ENCODE peak calls at places on chromosomes 3 and 15, in four cellular contexts. N, W, R and S are unnamed samples.

GRCh38 chr3:62604301-62604700 is 231.0 kb upstream of the FEZF2 start:
- DNase-seq in N (no peak), W (peak), R (peak), S (no peak)

GRCh38 chr3:13357074-13357473 is 63.0 kb downstream of the NUP210 start:
- DNase-seq in N (no peak), W (no peak), R (no peak), S (no peak)

GRCh38 chr3:194139085-194139976 is 3.4 kb downstream of the HES1 start:
- DNase-seq in N (peak), W (no peak), R (peak), S (no peak)

GRCh38 chr3:124395584-124396340 is 334.5 kb upstream of the UMPS start:
- DNase-seq in N (peak), W (no peak), R (peak), S (no peak)

GRCh38 chr15:67501177-67501835 is 19.6 kb upstream of the C15orf61 start:
- DNase-seq in N (no peak), W (no peak), R (peak), S (no peak)

GRCh38 chr3:197132916-197133530 is 103.4 kb upstream of the MELTF start:
- DNase-seq in N (no peak), W (no peak), R (no peak), S (no peak)

GRCh38 chr3:16357191-16357590 is 92.2 kb downstream of the OXNAD1 start:
- DNase-seq in N (no peak), W (no peak), R (peak), S (no peak)

GRCh38 chr3:47613723-47614122 is 35.1 kb upstream of the CSPG5 start:
- DNase-seq in N (no peak), W (no peak), R (no peak), S (peak)

GRCh38 chr3:101567528-101568317 is 6.1 kb downstream of the TRMT10C start:
- DNase-seq in N (no peak), W (no peak), R (no peak), S (no peak)

GRCh38 chr3:27659279-27660021 is 62.7 kb downstream of the EOMES start:
- DNase-seq in N (peak), W (peak), R (peak), S (peak)

GRCh38 chr3:150146891-150147761 is 176.4 kb upstream of the PFN2 start:
- DNase-seq in N (no peak), W (no peak), R (peak), S (no peak)

GRCh38 chr3:8095724-8096123 is 405.9 kb upstream of the LMCD1 start:
- DNase-seq in N (no peak), W (peak), R (no peak), S (no peak)

GRCh38 chr15:70243686-70244540 is 146.2 kb upstream of the TLE3 start:
- DNase-seq in N (no peak), W (no peak), R (no peak), S (no peak)

GRCh38 chr3:179652467-179653105 is at the start of gene USP13:
- DNase-seq in N (peak), W (peak), R (peak), S (peak)

GRCh38 chr3:64687781-64688515 is at the start of gene ADAMTS9:
- DNase-seq in N (peak), W (peak), R (peak), S (no peak)

GRCh38 chr15:98909968-98910885 is 97.4 kb downstream of the PGPEP1L start:
- DNase-seq in N (no peak), W (no peak), R (no peak), S (no peak)

GRCh38 chr3:151460240-151460639 is 621 bp downstream of the IGSF10 start:
- DNase-seq in N (no peak), W (no peak), R (peak), S (no peak)

GRCh38 chr3:13191016-13191415 is 117.8 kb upstream of the IQSEC1 start:
- DNase-seq in N (peak), W (no peak), R (no peak), S (no peak)

GRCh38 chr15:68492855-68493254 is 60.9 kb upstream of the ITGA11 start:
- DNase-seq in N (peak), W (no peak), R (peak), S (no peak)

GRCh38 chr3:12471228-12471627 is 13.1 kb upstream of the TSEN2 start:
- DNase-seq in N (no peak), W (peak), R (no peak), S (no peak)

GRCh38 chr3:189530822-189531221 is 100.4 kb upstream of the TP63 start:
- DNase-seq in N (no peak), W (no peak), R (peak), S (no peak)

GRCh38 chr15:101127503-101128076 is 124.3 kb downstream of the CHSY1 start:
- DNase-seq in N (peak), W (no peak), R (peak), S (no peak)

GRCh38 chr3:120177907-120178306 is 83.7 kb upstream of the GSK3B start:
- DNase-seq in N (no peak), W (no peak), R (peak), S (no peak)

GRCh38 chr3:60053518-60054265 is 1003.9 kb upstream of the CFAP20DC start:
- DNase-seq in N (no peak), W (no peak), R (no peak), S (no peak)

GRCh38 chr3:4241595-4242170 is 61.5 kb upstream of the SETMAR start:
- DNase-seq in N (no peak), W (no peak), R (no peak), S (no peak)

GRCh38 chr15:43125095-43125661 is 8.2 kb upstream of the TMEM62 start:
- DNase-seq in N (no peak), W (no peak), R (no peak), S (no peak)

GRCh38 chr3:158094235-158094916 is 11.8 kb downstream of the SHOX2 start:
- DNase-seq in N (no peak), W (no peak), R (no peak), S (no peak)

GRCh38 chr3:33061782-33062181 is 35.2 kb downstream of the GLB1 start:
- DNase-seq in N (no peak), W (no peak), R (peak), S (no peak)

GRCh38 chr15:65512807-65513416 is 4.6 kb downstream of the DPP8 start:
- DNase-seq in N (peak), W (no peak), R (peak), S (peak)

GRCh38 chr15:53978248-53978906 is at the start of gene UNC13C:
- DNase-seq in N (peak), W (peak), R (no peak), S (peak)

GRCh38 chr15:88790486-88790885 is 12.8 kb upstream of the ACAN start:
- DNase-seq in N (no peak), W (no peak), R (no peak), S (no peak)

GRCh38 chr3:58707390-58707930 is 40.9 kb upstream of the FAM3D start:
- DNase-seq in N (no peak), W (no peak), R (no peak), S (no peak)

GRCh38 chr3:60010778-60011177 is 961.0 kb upstream of the CFAP20DC start:
- DNase-seq in N (no peak), W (no peak), R (no peak), S (no peak)

GRCh38 chr15:73926191-73927002 is at the start of gene LOXL1:
- DNase-seq in N (peak), W (no peak), R (peak), S (peak)

GRCh38 chr3:142337994-142338393 is 109.8 kb downstream of the XRN1 start:
- DNase-seq in N (no peak), W (no peak), R (no peak), S (no peak)

GRCh38 chr3:66053783-66054094 is 15.0 kb upstream of the MAGI1 start:
- DNase-seq in N (no peak), W (no peak), R (no peak), S (no peak)

GRCh38 chr3:107663266-107663665 is 140.5 kb downstream of the BBX start:
- DNase-seq in N (no peak), W (no peak), R (no peak), S (no peak)

GRCh38 chr3:42102569-42102968 is 11.4 kb downstream of the TRAK1 start:
- DNase-seq in N (no peak), W (no peak), R (no peak), S (no peak)

GRCh38 chr3:42101481-42101880 is 10.3 kb downstream of the TRAK1 start:
- DNase-seq in N (no peak), W (no peak), R (peak), S (no peak)

GRCh38 chr3:42098171-42098570 is 7.0 kb downstream of the TRAK1 start:
- DNase-seq in N (no peak), W (no peak), R (no peak), S (no peak)

GRCh38 chr3:42099020-42099765 is 8.0 kb downstream of the TRAK1 start:
- DNase-seq in N (no peak), W (no peak), R (no peak), S (no peak)

DNA sequence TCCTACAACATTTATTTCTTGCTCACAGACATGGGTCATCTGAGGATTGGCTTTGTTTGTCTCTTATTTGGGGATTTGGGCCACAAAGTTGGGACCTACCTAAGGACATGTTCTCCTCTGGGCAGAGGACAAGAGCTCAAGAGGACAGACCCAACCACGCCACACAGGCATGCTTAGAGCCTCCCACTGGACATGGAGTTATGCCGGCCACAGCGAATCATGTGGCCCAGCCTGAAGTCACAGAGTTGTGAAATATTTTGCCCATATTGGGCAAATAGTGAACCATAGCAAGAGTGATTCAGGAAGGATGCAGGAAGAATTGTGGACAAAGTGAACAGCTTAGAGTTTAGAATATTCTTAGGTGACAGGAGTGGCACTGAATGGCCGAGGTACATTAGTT is 9.9 kb downstream of the TRAK1 start:
- DNase-seq in N (peak), W (no peak), R (peak), S (no peak)
- H3K27ac ChIP-seq in N (peak), W (no peak), R (no peak), S (peak)

GRCh38 chr3:181707980-181708379 is 3.7 kb upstream of the SOX2 start:
- DNase-seq in N (no peak), W (no peak), R (no peak), S (no peak)
- H3K27ac ChIP-seq in N (no peak), W (no peak), R (no peak), S (peak)

GRCh38 chr3:37971467-37971866 is 19.1 kb upstream of the VILL start:
- DNase-seq in N (no peak), W (no peak), R (no peak), S (no peak)

GRCh38 chr3:37970802-37971201 is 19.8 kb upstream of the VILL start:
- DNase-seq in N (no peak), W (no peak), R (no peak), S (no peak)

GRCh38 chr3:37968784-37969600 is 21.6 kb upstream of the VILL start:
- DNase-seq in N (no peak), W (no peak), R (no peak), S (no peak)

GRCh38 chr3:37968232-37968631 is 22.4 kb upstream of the VILL start:
- DNase-seq in N (no peak), W (no peak), R (no peak), S (no peak)

DNA sequence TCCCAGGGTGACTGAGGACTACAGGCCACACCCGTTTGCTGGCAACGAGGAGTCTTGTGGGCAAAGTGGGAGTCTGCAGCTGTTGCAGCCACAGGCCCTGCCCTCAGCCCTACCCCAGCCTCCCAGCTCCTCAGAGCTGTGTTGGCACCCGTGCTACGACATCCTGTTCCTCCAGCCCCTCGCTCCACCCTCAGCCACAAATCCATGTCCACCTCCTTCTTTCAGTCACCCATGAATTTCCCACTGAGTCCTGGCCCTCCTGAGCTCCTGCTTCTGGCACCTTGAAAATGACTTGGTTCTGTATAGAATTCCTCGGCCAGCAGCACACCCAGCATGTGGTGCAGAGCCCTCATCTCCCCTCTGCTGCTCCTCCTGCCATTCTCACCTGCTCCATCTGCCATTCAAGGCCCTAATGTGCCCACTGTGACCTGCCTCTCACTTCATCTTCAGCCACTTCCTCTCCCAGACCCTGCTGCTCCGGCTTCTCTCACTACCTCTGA is 20.9 kb upstream of the VILL start:
- DNase-seq in N (no peak), W (no peak), R (no peak), S (no peak)
- H3K27ac ChIP-seq in N (no peak), W (no peak), R (no peak), S (peak)

DNA sequence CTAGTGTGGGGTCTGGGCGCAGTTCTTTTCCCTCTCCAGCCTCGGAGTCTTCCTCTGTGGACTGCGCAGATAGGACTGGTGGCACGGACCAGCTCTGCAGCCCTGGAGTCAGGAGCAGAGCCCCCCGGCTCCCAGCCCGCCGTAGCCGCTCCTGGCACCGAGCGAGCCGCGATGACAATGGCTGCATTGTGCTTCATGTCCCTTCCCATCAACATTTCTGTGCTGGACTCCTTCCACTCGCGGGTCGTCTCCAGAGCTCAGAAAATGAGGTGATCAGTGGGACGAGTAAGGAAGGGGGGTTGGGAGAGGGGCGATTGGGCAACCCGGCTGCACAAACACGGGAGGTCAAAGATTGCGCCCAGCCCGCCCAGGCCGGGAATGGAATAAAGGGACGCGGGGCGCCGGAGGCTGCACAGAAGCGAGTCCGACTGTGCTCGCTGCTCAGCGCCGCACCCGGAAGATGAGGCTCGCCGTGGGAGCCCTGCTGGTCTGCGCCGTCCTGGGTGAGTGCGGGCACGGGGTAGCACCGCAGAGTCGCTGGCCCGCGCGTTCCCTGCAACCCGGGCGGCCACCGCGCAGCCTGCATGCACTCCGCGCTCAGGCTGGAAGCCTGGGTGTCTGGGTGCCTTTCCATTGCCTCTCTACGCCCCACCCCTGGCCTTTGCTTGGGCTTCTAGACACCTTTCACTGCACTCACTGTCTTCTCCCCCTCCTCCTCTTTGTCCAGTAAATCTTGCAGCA is at the start of gene TF:
- DNase-seq in N (no peak), W (no peak), R (peak), S (peak)
- H3K27ac ChIP-seq in N (no peak), W (no peak), R (no peak), S (peak)

DNA sequence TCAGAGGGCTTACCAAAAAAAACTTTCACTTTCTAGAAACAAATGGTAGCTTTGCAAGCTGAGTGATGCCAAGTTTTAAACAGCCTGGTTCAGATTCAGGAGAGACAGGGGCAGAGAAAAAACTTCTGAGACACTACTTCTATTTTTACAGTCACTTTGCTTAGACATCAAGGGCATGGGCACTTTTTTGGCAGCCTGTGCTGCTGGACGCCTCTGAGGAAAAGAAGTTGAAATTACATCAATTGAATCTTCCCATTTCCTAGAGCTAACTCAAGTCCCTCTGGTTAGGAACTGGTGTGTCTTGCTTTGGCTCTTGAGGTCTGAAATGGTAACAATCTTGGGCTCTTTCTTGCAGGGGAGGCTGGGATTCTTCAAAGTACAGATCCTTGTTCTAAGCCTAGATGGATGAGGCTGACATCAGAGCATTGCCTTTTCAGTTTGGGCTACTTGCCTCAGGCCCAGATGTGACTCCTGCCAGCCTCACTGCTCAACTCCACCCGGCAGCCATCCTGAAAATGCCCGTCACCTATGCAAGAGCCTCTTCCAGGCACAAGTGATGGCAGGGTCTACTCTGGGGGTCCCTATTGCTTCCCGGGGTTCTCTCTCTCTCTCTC is 357.5 kb downstream of the FOXP1 start:
- DNase-seq in N (no peak), W (no peak), R (no peak), S (no peak)
- H3K27ac ChIP-seq in N (peak), W (no peak), R (no peak), S (no peak)

GRCh38 chr3:186284661-186285060 is 77.4 kb downstream of the DGKG start:
- DNase-seq in N (no peak), W (no peak), R (no peak), S (no peak)

GRCh38 chr3:186286114-186286513 is 75.9 kb downstream of the DGKG start:
- DNase-seq in N (no peak), W (no peak), R (no peak), S (no peak)

GRCh38 chr3:186281172-186281571 is 80.9 kb downstream of the DGKG start:
- DNase-seq in N (no peak), W (no peak), R (peak), S (no peak)

GRCh38 chr3:186283096-186283495 is 78.9 kb downstream of the DGKG start:
- DNase-seq in N (no peak), W (no peak), R (no peak), S (no peak)

GRCh38 chr3:186283651-186284445 is 78.2 kb downstream of the DGKG start:
- DNase-seq in N (no peak), W (no peak), R (peak), S (no peak)
- H3K27ac ChIP-seq in N (no peak), W (no peak), R (no peak), S (no peak)

DNA sequence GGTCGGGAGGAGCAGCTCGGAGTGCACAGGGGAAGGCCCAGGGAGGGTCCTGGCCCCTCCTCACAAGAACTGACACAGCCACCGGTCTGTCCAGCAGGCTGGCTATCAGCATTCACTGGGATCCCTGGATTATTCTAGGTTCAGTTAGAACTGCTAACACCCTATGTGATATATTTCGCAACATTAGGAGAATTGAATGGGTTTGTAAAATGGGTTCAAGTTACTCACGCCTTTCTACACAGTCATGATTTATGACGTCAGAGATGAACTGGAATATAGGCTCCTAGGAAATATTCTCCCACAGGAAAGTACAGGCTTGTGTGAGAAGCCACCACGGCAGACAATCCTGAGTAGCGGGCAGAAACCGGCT is 972 bp upstream of the BSN start:
- DNase-seq in N (no peak), W (no peak), R (peak), S (no peak)
- H3K27ac ChIP-seq in N (no peak), W (peak), R (peak), S (no peak)

GRCh38 chr15:40272713-40273056 is 10.2 kb downstream of the ANKRD63 start:
- DNase-seq in N (no peak), W (peak), R (no peak), S (peak)
- H3K27ac ChIP-seq in N (no peak), W (no peak), R (no peak), S (no peak)

DNA sequence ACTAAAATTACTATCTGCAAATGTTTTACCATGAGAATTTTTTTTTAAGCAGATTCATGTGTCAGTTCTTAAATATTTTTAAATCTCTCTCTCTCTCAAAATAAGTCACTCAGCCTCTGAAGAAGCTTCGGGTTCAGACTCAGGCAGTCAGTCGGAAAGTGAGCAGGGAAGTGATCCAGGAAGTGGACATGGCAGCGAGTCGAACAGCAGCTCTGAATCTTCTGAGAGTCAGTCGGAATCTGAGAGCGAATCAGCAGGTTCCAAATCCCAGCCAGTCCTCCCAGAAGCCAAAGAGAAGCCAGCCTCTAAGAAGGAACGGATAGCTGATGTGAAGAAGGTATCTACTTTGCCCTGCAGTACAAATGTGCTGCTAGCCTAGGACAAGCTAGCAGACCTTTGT is 24.1 kb downstream of the CHD2 start:
- DNase-seq in N (no peak), W (no peak), R (no peak), S (no peak)
- H3K27ac ChIP-seq in N (peak), W (no peak), R (peak), S (no peak)